ENCODE peak calls at places on chromosomes 1 and 21, in five cellular contexts. One of them, this sample, is unnamed.
A peak's percentile ranks its signal among the peaks of the same experiment; 100 is the strongest.

GRCh38 chr1:172950528-172950927 is 100.2 kb downstream of the TNFSF18 start:
- DNase-seq in MM.1S: no peak
- DNase-seq in tibial artery: no peak
- DNase-seq in fibroblast of mammary gland: no peak
- DNase-seq in GM12878: no peak
- DNase-seq in this sample: no peak

GRCh38 chr1:225464851-225465792 is 37.3 kb upstream of the LBR start:
- DNase-seq in MM.1S: no peak
- DNase-seq in tibial artery: no peak
- DNase-seq in fibroblast of mammary gland: no peak
- DNase-seq in GM12878: no peak
- DNase-seq in this sample: no peak

GRCh38 chr1:246000638-246001015 is 506.5 kb downstream of the SMYD3 start:
- DNase-seq in MM.1S: no peak
- DNase-seq in tibial artery: no peak
- DNase-seq in fibroblast of mammary gland: no peak
- DNase-seq in GM12878: no peak
- DNase-seq in this sample: no peak

GRCh38 chr1:192104852-192105251 is 53.4 kb upstream of the RGS18 start:
- DNase-seq in MM.1S: no peak
- DNase-seq in tibial artery: no peak
- DNase-seq in fibroblast of mammary gland: peak; percentile 0
- DNase-seq in GM12878: no peak
- DNase-seq in this sample: peak; percentile 52

GRCh38 chr1:234509457-234510328 is 30.7 kb upstream of the TARBP1 start:
- DNase-seq in MM.1S: no peak
- DNase-seq in tibial artery: no peak
- DNase-seq in fibroblast of mammary gland: peak; percentile 58
- DNase-seq in GM12878: no peak
- DNase-seq in this sample: peak; percentile 54

GRCh38 chr1:40344597-40344996 is 27.5 kb upstream of the COL9A2 start:
- DNase-seq in MM.1S: no peak
- DNase-seq in tibial artery: peak; percentile 75
- DNase-seq in fibroblast of mammary gland: peak; percentile 62
- DNase-seq in GM12878: no peak
- DNase-seq in this sample: peak; percentile 60

GRCh38 chr1:221773383-221773782 is 31.5 kb upstream of the DUSP10 start:
- DNase-seq in MM.1S: no peak
- DNase-seq in tibial artery: no peak
- DNase-seq in fibroblast of mammary gland: no peak
- DNase-seq in GM12878: no peak
- DNase-seq in this sample: no peak

GRCh38 chr1:113662097-113662496 is 97.2 kb downstream of the PHTF1 start:
- DNase-seq in MM.1S: no peak
- DNase-seq in tibial artery: no peak
- DNase-seq in fibroblast of mammary gland: no peak
- DNase-seq in GM12878: no peak
- DNase-seq in this sample: no peak

GRCh38 chr1:229098903-229099578 is 171.9 kb upstream of the RAB4A start:
- DNase-seq in MM.1S: no peak
- DNase-seq in tibial artery: no peak
- DNase-seq in fibroblast of mammary gland: no peak
- DNase-seq in GM12878: no peak
- DNase-seq in this sample: no peak

GRCh38 chr1:167301355-167301754 is 80.7 kb downstream of the POU2F1 start:
- DNase-seq in MM.1S: no peak
- DNase-seq in tibial artery: no peak
- DNase-seq in fibroblast of mammary gland: no peak
- DNase-seq in GM12878: no peak
- DNase-seq in this sample: no peak

GRCh38 chr1:31412732-31413404 is at the start of gene SERINC2:
- DNase-seq in MM.1S: peak; percentile 59
- DNase-seq in tibial artery: no peak
- DNase-seq in fibroblast of mammary gland: no peak
- DNase-seq in GM12878: no peak
- DNase-seq in this sample: no peak

GRCh38 chr1:227541796-227542152 is 21.6 kb upstream of the ZNF678 start:
- DNase-seq in MM.1S: no peak
- DNase-seq in tibial artery: no peak
- DNase-seq in fibroblast of mammary gland: no peak
- DNase-seq in GM12878: no peak
- DNase-seq in this sample: no peak

GRCh38 chr21:41045534-41046268 is 122.3 kb upstream of the BACE2 start:
- DNase-seq in MM.1S: no peak
- DNase-seq in tibial artery: no peak
- DNase-seq in fibroblast of mammary gland: no peak
- DNase-seq in GM12878: no peak
- DNase-seq in this sample: no peak

GRCh38 chr1:42936309-42937078 is 22.2 kb downstream of the SLC2A1 start:
- DNase-seq in MM.1S: no peak
- DNase-seq in tibial artery: no peak
- DNase-seq in fibroblast of mammary gland: peak; percentile 90
- DNase-seq in GM12878: no peak
- DNase-seq in this sample: peak; percentile 88

GRCh38 chr1:208044568-208045241 is 133.8 kb upstream of the CD34 start:
- DNase-seq in MM.1S: no peak
- DNase-seq in tibial artery: no peak
- DNase-seq in fibroblast of mammary gland: no peak
- DNase-seq in GM12878: no peak
- DNase-seq in this sample: no peak

GRCh38 chr1:64137569-64137936 is 65.9 kb upstream of the UBE2U start:
- DNase-seq in MM.1S: no peak
- DNase-seq in tibial artery: no peak
- DNase-seq in fibroblast of mammary gland: peak; percentile 12
- DNase-seq in GM12878: no peak
- DNase-seq in this sample: peak; percentile 33

GRCh38 chr1:40140211-40140709 is 20.9 kb upstream of the RLF start:
- DNase-seq in MM.1S: no peak
- DNase-seq in tibial artery: no peak
- DNase-seq in fibroblast of mammary gland: no peak
- DNase-seq in GM12878: no peak
- DNase-seq in this sample: peak; percentile 18

GRCh38 chr1:145918992-145919939 is 749 bp upstream of the PEX11B start:
- DNase-seq in MM.1S: peak; percentile 78
- DNase-seq in tibial artery: peak; percentile 65
- DNase-seq in fibroblast of mammary gland: peak; percentile 79
- DNase-seq in GM12878: no peak
- DNase-seq in this sample: peak; percentile 29

GRCh38 chr1:172870901-172871606 is 179.7 kb downstream of the TNFSF18 start:
- DNase-seq in MM.1S: peak; percentile 30
- DNase-seq in tibial artery: no peak
- DNase-seq in fibroblast of mammary gland: peak; percentile 45
- DNase-seq in GM12878: no peak
- DNase-seq in this sample: no peak

GRCh38 chr1:181344091-181344490 is 139.2 kb upstream of the CACNA1E start:
- DNase-seq in MM.1S: no peak
- DNase-seq in tibial artery: no peak
- DNase-seq in fibroblast of mammary gland: no peak
- DNase-seq in GM12878: no peak
- DNase-seq in this sample: no peak

GRCh38 chr1:165067829-165068228 is 288.7 kb downstream of the LMX1A start:
- DNase-seq in MM.1S: no peak
- DNase-seq in tibial artery: no peak
- DNase-seq in fibroblast of mammary gland: no peak
- DNase-seq in GM12878: no peak
- DNase-seq in this sample: no peak

GRCh38 chr1:114334297-114334696 is 176.7 kb downstream of the TRIM33 start:
- DNase-seq in MM.1S: no peak
- DNase-seq in tibial artery: no peak
- DNase-seq in fibroblast of mammary gland: no peak
- DNase-seq in GM12878: no peak
- DNase-seq in this sample: no peak

GRCh38 chr1:53590581-53591515 is 131.6 kb downstream of the DMRTB1 start:
- DNase-seq in MM.1S: no peak
- DNase-seq in tibial artery: peak; percentile 29
- DNase-seq in fibroblast of mammary gland: no peak
- DNase-seq in GM12878: no peak
- DNase-seq in this sample: peak; percentile 65

GRCh38 chr21:33217168-33217567 is 12.6 kb upstream of the IFNAR2 start:
- DNase-seq in MM.1S: no peak
- DNase-seq in tibial artery: no peak
- DNase-seq in fibroblast of mammary gland: no peak
- DNase-seq in GM12878: no peak
- DNase-seq in this sample: no peak

GRCh38 chr21:15138475-15138874 is 73.7 kb upstream of the NRIP1 start:
- DNase-seq in MM.1S: no peak
- DNase-seq in tibial artery: no peak
- DNase-seq in fibroblast of mammary gland: no peak
- DNase-seq in GM12878: no peak
- DNase-seq in this sample: no peak

GRCh38 chr1:228030451-228031201 is 23.8 kb downstream of the WNT3A start:
- DNase-seq in MM.1S: no peak
- DNase-seq in tibial artery: no peak
- DNase-seq in fibroblast of mammary gland: no peak
- DNase-seq in GM12878: no peak
- DNase-seq in this sample: no peak

GRCh38 chr1:235293322-235293942 is 34.5 kb downstream of the ARID4B start:
- DNase-seq in MM.1S: no peak
- DNase-seq in tibial artery: no peak
- DNase-seq in fibroblast of mammary gland: no peak
- DNase-seq in GM12878: no peak
- DNase-seq in this sample: no peak

GRCh38 chr1:117566556-117566955 is 39.3 kb upstream of the TENT5C start:
- DNase-seq in MM.1S: no peak
- DNase-seq in tibial artery: no peak
- DNase-seq in fibroblast of mammary gland: no peak
- DNase-seq in GM12878: no peak
- DNase-seq in this sample: no peak

GRCh38 chr1:158146165-158146564 is 34.5 kb upstream of the CD1D start:
- DNase-seq in MM.1S: no peak
- DNase-seq in tibial artery: no peak
- DNase-seq in fibroblast of mammary gland: peak; percentile 69
- DNase-seq in GM12878: no peak
- DNase-seq in this sample: no peak

GRCh38 chr1:177568702-177569101 is 397.9 kb downstream of the BRINP2 start:
- DNase-seq in MM.1S: no peak
- DNase-seq in tibial artery: no peak
- DNase-seq in fibroblast of mammary gland: no peak
- DNase-seq in GM12878: no peak
- DNase-seq in this sample: no peak
- TF ChIP-seq CTCF in MM.1S: peak; percentile 14
- TF ChIP-seq CTCF in tibial artery: no peak
- TF ChIP-seq CTCF in fibroblast of mammary gland: no peak
- TF ChIP-seq CTCF in GM12878: peak; percentile 4
- TF ChIP-seq CTCF in this sample: peak; percentile 3

GRCh38 chr21:43332461-43332860 is 94.5 kb downstream of the SIK1 start:
- DNase-seq in MM.1S: no peak
- DNase-seq in tibial artery: no peak
- DNase-seq in fibroblast of mammary gland: no peak
- DNase-seq in GM12878: no peak
- DNase-seq in this sample: no peak
- H3K4me3 ChIP-seq in MM.1S: no peak overlapping the region
- H3K4me3 ChIP-seq in tibial artery: no peak overlapping the region
- H3K4me3 ChIP-seq in fibroblast of mammary gland: no peak overlapping the region
- H3K4me3 ChIP-seq in GM12878: no peak overlapping the region
- H3K4me3 ChIP-seq in this sample: no peak overlapping the region

DNA sequence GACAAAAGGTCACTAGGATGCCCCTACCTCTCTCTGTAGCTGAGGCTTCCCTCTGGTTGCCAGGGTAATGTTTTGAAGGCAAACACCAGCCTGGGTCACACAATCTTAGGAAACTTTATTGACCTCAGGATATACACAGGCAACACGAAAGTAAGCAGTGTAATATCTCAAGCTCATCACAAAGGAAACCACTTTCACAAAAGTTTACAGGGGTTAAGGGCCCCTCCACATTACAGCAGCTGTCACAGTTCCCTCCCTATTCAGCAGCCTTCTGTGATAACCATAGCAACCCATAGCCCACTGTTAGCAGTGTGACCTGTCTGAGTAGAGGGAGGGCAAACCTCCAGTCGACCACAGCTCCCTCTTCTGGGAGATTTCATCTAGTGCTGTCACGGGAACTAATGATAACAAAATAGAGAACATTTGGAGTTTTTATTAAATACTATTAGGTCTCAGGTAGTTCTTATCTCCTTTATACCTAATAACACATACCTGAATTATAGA is 149.8 kb downstream of the PTPRC start:
- DNase-seq in MM.1S: no peak
- DNase-seq in tibial artery: no peak
- DNase-seq in fibroblast of mammary gland: peak; percentile 18
- DNase-seq in GM12878: no peak
- DNase-seq in this sample: no peak
- TF ChIP-seq CTCF in MM.1S: peak; percentile 24
- TF ChIP-seq CTCF in tibial artery: no peak
- TF ChIP-seq CTCF in fibroblast of mammary gland: peak; percentile 21
- TF ChIP-seq CTCF in GM12878: peak; percentile 32
- TF ChIP-seq CTCF in this sample: no peak

GRCh38 chr21:45320991-45321656 is 33.4 kb upstream of the POFUT2 start:
- DNase-seq in MM.1S: no peak
- DNase-seq in tibial artery: no peak
- DNase-seq in fibroblast of mammary gland: no peak
- DNase-seq in GM12878: no peak
- DNase-seq in this sample: no peak

GRCh38 chr21:45320261-45320990 is 32.7 kb upstream of the POFUT2 start:
- DNase-seq in MM.1S: no peak
- DNase-seq in tibial artery: no peak
- DNase-seq in fibroblast of mammary gland: no peak
- DNase-seq in GM12878: no peak
- DNase-seq in this sample: no peak

GRCh38 chr21:45318556-45319341 is 31.1 kb upstream of the POFUT2 start:
- DNase-seq in MM.1S: no peak
- DNase-seq in tibial artery: peak; percentile 76
- DNase-seq in fibroblast of mammary gland: peak; percentile 75
- DNase-seq in GM12878: no peak
- DNase-seq in this sample: no peak

GRCh38 chr21:45318146-45318555 is 30.5 kb upstream of the POFUT2 start:
- DNase-seq in MM.1S: no peak
- DNase-seq in tibial artery: no peak
- DNase-seq in fibroblast of mammary gland: no peak
- DNase-seq in GM12878: no peak
- DNase-seq in this sample: no peak

GRCh38 chr21:45319461-45320211 is 31.9 kb upstream of the POFUT2 start:
- DNase-seq in MM.1S: no peak
- DNase-seq in tibial artery: peak; percentile 73
- DNase-seq in fibroblast of mammary gland: no peak
- DNase-seq in GM12878: no peak
- DNase-seq in this sample: peak; percentile 57
- H3K4me3 ChIP-seq in MM.1S: no peak overlapping the region
- H3K4me3 ChIP-seq in tibial artery: no peak overlapping the region
- H3K4me3 ChIP-seq in fibroblast of mammary gland: no peak overlapping the region
- H3K4me3 ChIP-seq in GM12878: no peak overlapping the region
- H3K4me3 ChIP-seq in this sample: no peak overlapping the region

This sample was measured in AG10803.